ENCODE peak calls at places on chromosome 22, in ten cellular contexts. U is heart left ventricle; W is RWPE1; H is NCI-H446 treated with DMSO at 0.1 percent for 48 hours; O is NCI-H1417; D is activated T-helper 1 cell treated with anti-CD3 and anti-CD28 coated beads, Interleukin-12 subunit alpha, Interleukin-12 subunit beta, Interleukin-2, Interleukin-4 antibody, amounts not matched to agents 30 ng/mL and 10 ng/mL and 1 ng/mL, durations not matched to agents 14 hours and 24 hours and 36 hours; B is NCI-H1930; N is choroid plexus epithelial cell; Y is stimulated activated CD8-positive, alpha-beta memory T cell treated with anti-CD3 and anti-CD28 coated beads, Interleukin-15, amount 100 ng/mL, for 24 hours; I is AG09319. Z is an unnamed sample.

GRCh38 chr22:42757475-42757874 is 36.8 kb upstream of the A4GALT start:
- DNase-seq in U (no peak), I (no peak), N (peak), O (no peak), W (no peak), Y (no peak), D (no peak), B (no peak), H (no peak), Z (no peak)

GRCh38 chr22:43539572-43540533 is 128.0 kb downstream of the MPPED1 start:
- DNase-seq in U (no peak), O (no peak), H (no peak), B (no peak), I (no peak), Y (no peak), W (no peak), N (no peak), D (no peak), Z (no peak)

GRCh38 chr22:41094036-41094435 is 1.6 kb downstream of the EP300 start:
- DNase-seq in D (peak), H (no peak), Y (no peak), I (no peak), O (no peak), U (no peak), W (peak), N (peak), B (no peak), Z (no peak)

GRCh38 chr22:17988800-17989513 is 35.4 kb downstream of the MICAL3 start:
- DNase-seq in W (no peak), U (no peak), O (no peak), I (no peak), H (no peak), Y (no peak), N (no peak), D (no peak), B (no peak), Z (no peak)

GRCh38 chr22:48745842-48746788 is 1081.6 kb downstream of the BRD1 start:
- DNase-seq in Y (no peak), H (no peak), I (no peak), W (no peak), O (no peak), U (no peak), B (no peak), N (no peak), D (no peak), Z (no peak)

GRCh38 chr22:40156001-40156516 is 21.7 kb upstream of the TNRC6B start:
- DNase-seq in D (no peak), H (no peak), O (peak), I (no peak), N (peak), B (peak), W (peak), U (no peak), Y (no peak), Z (no peak)

GRCh38 chr22:50547231-50547851 is 1.6 kb downstream of the KLHDC7B start:
- DNase-seq in H (no peak), U (no peak), O (no peak), D (no peak), N (no peak), B (no peak), Y (no peak), W (no peak), I (no peak), Z (no peak)

GRCh38 chr22:20434264-20434751 is 3.3 kb downstream of the SCARF2 start:
- DNase-seq in U (no peak), N (no peak), H (no peak), Y (no peak), B (no peak), W (no peak), O (no peak), I (no peak), D (no peak), Z (no peak)

GRCh38 chr22:38205261-38206128 is 3.7 kb downstream of the MAFF start:
- DNase-seq in H (peak), Y (no peak), B (no peak), I (peak), D (no peak), W (no peak), N (peak), U (peak), O (no peak), Z (no peak)

GRCh38 chr22:25112538-25113253 is 87.0 kb upstream of the CRYBB3 start:
- DNase-seq in O (no peak), I (no peak), B (no peak), Y (no peak), N (no peak), U (no peak), H (no peak), D (no peak), W (no peak), Z (no peak)

GRCh38 chr22:42484506-42484905 is 35.1 kb downstream of the RRP7A start:
- DNase-seq in W (no peak), D (no peak), Y (no peak), I (no peak), N (no peak), H (no peak), B (no peak), U (no peak), O (no peak), Z (no peak)

GRCh38 chr22:37849089-37849751 is at the start of gene EIF3L:
- DNase-seq in W (peak), I (peak), U (peak), D (peak), N (peak), Y (peak), B (peak), H (peak), O (peak), Z (peak)

GRCh38 chr22:10780281-10780680 is 4747.7 kb upstream of the OR11H1 start:
- DNase-seq in I (no peak), H (no peak), W (no peak), Y (no peak), B (no peak), U (no peak), O (no peak), D (no peak), N (no peak), Z (no peak)

GRCh38 chr22:39472570-39473556 is 16.1 kb downstream of the MGAT3 start:
- DNase-seq in N (peak), O (peak), Y (no peak), B (no peak), W (no peak), D (no peak), U (no peak), I (no peak), H (no peak), Z (no peak)

GRCh38 chr22:48734961-48735360 is 1092.7 kb downstream of the BRD1 start:
- DNase-seq in U (no peak), O (no peak), I (no peak), D (no peak), W (no peak), N (no peak), B (no peak), Y (no peak), H (no peak), Z (no peak)

GRCh38 chr22:40857309-40857851 is 432 bp downstream of the XPNPEP3 start:
- DNase-seq in I (no peak), O (no peak), Y (no peak), H (no peak), D (no peak), W (no peak), N (peak), B (no peak), U (no peak), Z (no peak)

GRCh38 chr22:49880281-49880680 is 26.6 kb downstream of the ZBED4 start:
- DNase-seq in N (peak), W (no peak), B (no peak), O (no peak), Y (no peak), U (no peak), I (no peak), D (peak), H (no peak), Z (no peak)

GRCh38 chr22:25777870-25778269 is 35.9 kb downstream of the MYO18B start:
- DNase-seq in O (peak), D (peak), B (peak), U (no peak), Y (no peak), N (peak), I (no peak), H (no peak), W (peak), Z (no peak)

GRCh38 chr22:31537019-31537535 is 40.7 kb downstream of the SFI1 start:
- DNase-seq in I (no peak), B (no peak), Y (no peak), H (no peak), W (no peak), U (no peak), D (peak), N (peak), O (no peak), Z (no peak)

GRCh38 chr22:19720999-19721485 is 2.3 kb upstream of the GP1BB start:
- DNase-seq in N (no peak), O (no peak), U (no peak), H (no peak), D (no peak), W (no peak), Y (no peak), B (no peak), I (no peak), Z (no peak)

GRCh38 chr22:24950272-24950902 is 2.1 kb upstream of the KIAA1671 start:
- DNase-seq in I (no peak), B (peak), H (no peak), W (no peak), N (peak), Y (no peak), O (no peak), D (no peak), U (no peak), Z (no peak)

GRCh38 chr22:48692734-48693376 is 1134.8 kb downstream of the BRD1 start:
- DNase-seq in O (no peak), I (no peak), U (no peak), H (no peak), B (no peak), N (no peak), D (no peak), W (no peak), Y (no peak), Z (no peak)

GRCh38 chr22:49780281-49780991 is 47.2 kb downstream of the BRD1 start:
- DNase-seq in N (no peak), H (no peak), W (no peak), I (no peak), O (no peak), B (no peak), D (no peak), Y (no peak), U (no peak), Z (no peak)

GRCh38 chr22:32533265-32534068 is 58.9 kb downstream of the FBXO7 start:
- DNase-seq in Y (no peak), W (no peak), N (peak), I (no peak), U (no peak), H (no peak), O (no peak), D (no peak), B (no peak), Z (no peak)

GRCh38 chr22:25702046-25702445 is 39.9 kb upstream of the MYO18B start:
- DNase-seq in D (no peak), H (peak), I (no peak), N (peak), W (peak), B (no peak), O (peak), Y (no peak), U (no peak), Z (no peak)

GRCh38 chr22:44182591-44183588 is 2.2 kb downstream of the PARVG start:
- DNase-seq in D (peak), U (peak), Y (no peak), H (no peak), O (no peak), B (no peak), N (no peak), I (no peak), W (no peak), Z (peak)

GRCh38 chr22:25680949-25681348 is 61.0 kb upstream of the MYO18B start:
- DNase-seq in D (no peak), U (no peak), Y (no peak), B (no peak), I (no peak), N (no peak), O (no peak), H (no peak), W (no peak), Z (no peak)

GRCh38 chr22:33851240-33851639 is 69.0 kb downstream of the LARGE1 start:
- DNase-seq in D (no peak), I (no peak), Y (no peak), H (no peak), N (no peak), U (no peak), O (no peak), B (no peak), W (no peak), Z (no peak)

GRCh38 chr22:27776410-27776958 is 25.1 kb downstream of the MN1 start:
- DNase-seq in D (no peak), O (no peak), I (peak), H (no peak), N (no peak), W (no peak), Y (no peak), B (no peak), U (no peak), Z (no peak)

GRCh38 chr22:20407829-20408228 is 13.9 kb downstream of the ZNF74 start:
- DNase-seq in U (no peak), D (no peak), N (no peak), H (no peak), I (no peak), B (no peak), Y (no peak), W (no peak), O (no peak), Z (no peak)

GRCh38 chr22:43722444-43722843 is 89.7 kb downstream of the EFCAB6 start:
- DNase-seq in U (no peak), B (no peak), D (no peak), N (no peak), O (no peak), W (no peak), I (no peak), H (no peak), Y (no peak), Z (no peak)

GRCh38 chr22:45163074-45163416 is 680 bp upstream of the NUP50 start:
- DNase-seq in O (no peak), B (no peak), U (no peak), N (peak), W (no peak), H (no peak), Y (no peak), I (no peak), D (no peak), Z (no peak)

GRCh38 chr22:29032584-29032983 is 29.0 kb downstream of the C22orf31 start:
- DNase-seq in N (no peak), D (no peak), B (no peak), U (no peak), W (no peak), H (no peak), Y (no peak), O (no peak), I (no peak), Z (no peak)

GRCh38 chr22:30472994-30473720 is 1.3 kb upstream of the SEC14L3 start:
- DNase-seq in I (no peak), H (no peak), W (no peak), D (no peak), B (no peak), O (no peak), Y (no peak), N (no peak), U (no peak), Z (no peak)

GRCh38 chr22:26466196-26466595 is 17.4 kb downstream of the HPS4 start:
- DNase-seq in H (peak), Y (no peak), N (no peak), I (no peak), D (no peak), U (no peak), O (no peak), W (no peak), B (no peak), Z (no peak)

GRCh38 chr22:17878186-17878694 is 104.0 kb upstream of the BID start:
- DNase-seq in N (no peak), D (no peak), U (no peak), B (no peak), O (no peak), Y (no peak), W (no peak), I (no peak), H (no peak), Z (no peak)

GRCh38 chr22:22556995-22557925 is 1.8 kb downstream of the PRAME start:
- DNase-seq in Y (no peak), W (no peak), H (no peak), N (no peak), U (no peak), D (no peak), I (no peak), B (no peak), O (no peak), Z (no peak)

GRCh38 chr22:38435010-38435409 is 20.0 kb downstream of the KCNJ4 start:
- DNase-seq in Y (no peak), N (no peak), U (no peak), B (no peak), W (no peak), D (no peak), O (no peak), H (no peak), I (no peak), Z (no peak)

GRCh38 chr22:45164217-45165123 is 745 bp downstream of the NUP50 start:
- DNase-seq in H (no peak), D (peak), Y (no peak), U (peak), N (peak), I (no peak), O (no peak), W (peak), B (no peak), Z (peak)